ENCODE peak calls at places on chromosome 17, in four cellular contexts. One of them, this sample, is unnamed. For H3K27me3, the result is how much of the 10 kb centered on the place peaks cover.

GRCh38 chr17:72989074-72989610 is 103.3 kb downstream of the SLC39A11 start:
- DNase-seq in naive thymus-derived CD4-positive, alpha-beta T cell: no peak
- DNase-seq in K562: no peak
- DNase-seq in transverse colon: no peak
- DNase-seq in this sample: no peak

GRCh38 chr17:50892101-50892776 is 26.1 kb upstream of the TOB1 start:
- DNase-seq in naive thymus-derived CD4-positive, alpha-beta T cell: no peak
- DNase-seq in K562: peak
- DNase-seq in transverse colon: no peak
- DNase-seq in this sample: no peak

GRCh38 chr17:33674685-33675084 is 381.6 kb upstream of the ASIC2 start:
- DNase-seq in naive thymus-derived CD4-positive, alpha-beta T cell: peak
- DNase-seq in K562: peak
- DNase-seq in transverse colon: peak
- DNase-seq in this sample: no peak

GRCh38 chr17:73503560-73503959 is 140.7 kb downstream of the SDK2 start:
- DNase-seq in naive thymus-derived CD4-positive, alpha-beta T cell: no peak
- DNase-seq in K562: peak
- DNase-seq in transverse colon: no peak
- DNase-seq in this sample: no peak

GRCh38 chr17:54021418-54021817 is 198.7 kb downstream of the KIF2B start:
- DNase-seq in naive thymus-derived CD4-positive, alpha-beta T cell: no peak
- DNase-seq in K562: no peak
- DNase-seq in transverse colon: no peak
- DNase-seq in this sample: no peak

GRCh38 chr17:2905697-2906595 is 109.7 kb downstream of the RAP1GAP2 start:
- DNase-seq in naive thymus-derived CD4-positive, alpha-beta T cell: no peak
- DNase-seq in K562: no peak
- DNase-seq in transverse colon: no peak
- DNase-seq in this sample: no peak

GRCh38 chr17:17782425-17783120 is 54.2 kb downstream of the SREBF1 start:
- DNase-seq in naive thymus-derived CD4-positive, alpha-beta T cell: no peak
- DNase-seq in K562: peak
- DNase-seq in transverse colon: no peak
- DNase-seq in this sample: no peak

GRCh38 chr17:61157246-61157887 is 242.3 kb upstream of the TBX2 start:
- DNase-seq in naive thymus-derived CD4-positive, alpha-beta T cell: no peak
- DNase-seq in K562: no peak
- DNase-seq in transverse colon: no peak
- DNase-seq in this sample: no peak

GRCh38 chr17:79844869-79845600 is 5.8 kb upstream of the CBX4 start:
- DNase-seq in naive thymus-derived CD4-positive, alpha-beta T cell: no peak
- DNase-seq in K562: peak
- DNase-seq in transverse colon: peak
- DNase-seq in this sample: no peak

GRCh38 chr17:55533611-55534010 is 22.4 kb upstream of the SMIM36 start:
- DNase-seq in naive thymus-derived CD4-positive, alpha-beta T cell: no peak
- DNase-seq in K562: no peak
- DNase-seq in transverse colon: no peak
- DNase-seq in this sample: no peak

GRCh38 chr17:42422412-42422957 is 571 bp downstream of the CAVIN1 start:
- DNase-seq in naive thymus-derived CD4-positive, alpha-beta T cell: no peak
- DNase-seq in K562: peak
- DNase-seq in transverse colon: no peak
- DNase-seq in this sample: no peak

GRCh38 chr17:41329279-41329925 is 13.9 kb upstream of the KRTAP17-1 start:
- DNase-seq in naive thymus-derived CD4-positive, alpha-beta T cell: no peak
- DNase-seq in K562: peak
- DNase-seq in transverse colon: peak
- DNase-seq in this sample: no peak

GRCh38 chr17:57499648-57500049 is 243.3 kb downstream of the MSI2 start:
- DNase-seq in naive thymus-derived CD4-positive, alpha-beta T cell: no peak
- DNase-seq in K562: peak
- DNase-seq in transverse colon: no peak
- DNase-seq in this sample: no peak

GRCh38 chr17:14552311-14552710 is 251.4 kb downstream of the HS3ST3B1 start:
- DNase-seq in naive thymus-derived CD4-positive, alpha-beta T cell: no peak
- DNase-seq in K562: no peak
- DNase-seq in transverse colon: no peak
- DNase-seq in this sample: no peak

GRCh38 chr17:336110-337021 is 16.2 kb downstream of the RPH3AL start:
- DNase-seq in naive thymus-derived CD4-positive, alpha-beta T cell: peak
- DNase-seq in K562: no peak
- DNase-seq in transverse colon: peak
- DNase-seq in this sample: no peak

GRCh38 chr17:56083475-56083874 is 69.8 kb upstream of the ANKFN1 start:
- DNase-seq in naive thymus-derived CD4-positive, alpha-beta T cell: no peak
- DNase-seq in K562: no peak
- DNase-seq in transverse colon: no peak
- DNase-seq in this sample: no peak

GRCh38 chr17:40293363-40293762 is 5.7 kb downstream of the CDC6 start:
- DNase-seq in naive thymus-derived CD4-positive, alpha-beta T cell: no peak
- DNase-seq in K562: no peak
- DNase-seq in transverse colon: no peak
- DNase-seq in this sample: no peak

GRCh38 chr17:66301864-66302741 is at the start of gene PRKCA:
- DNase-seq in naive thymus-derived CD4-positive, alpha-beta T cell: peak
- DNase-seq in K562: peak
- DNase-seq in transverse colon: peak
- DNase-seq in this sample: no peak

GRCh38 chr17:2087597-2088211 is 32.8 kb downstream of the HIC1 start:
- DNase-seq in naive thymus-derived CD4-positive, alpha-beta T cell: no peak
- DNase-seq in K562: peak
- DNase-seq in transverse colon: peak
- DNase-seq in this sample: no peak

GRCh38 chr17:27473748-27474609 is 17.7 kb downstream of the KSR1 start:
- DNase-seq in naive thymus-derived CD4-positive, alpha-beta T cell: peak
- DNase-seq in K562: peak
- DNase-seq in transverse colon: no peak
- DNase-seq in this sample: no peak

GRCh38 chr17:16342979-16343378 is 10.3 kb downstream of the CENPV start:
- DNase-seq in naive thymus-derived CD4-positive, alpha-beta T cell: no peak
- DNase-seq in K562: no peak
- DNase-seq in transverse colon: no peak
- DNase-seq in this sample: no peak

GRCh38 chr17:4477286-4477791 is 21.3 kb upstream of the SPNS2 start:
- DNase-seq in naive thymus-derived CD4-positive, alpha-beta T cell: no peak
- DNase-seq in K562: no peak
- DNase-seq in transverse colon: no peak
- DNase-seq in this sample: no peak

GRCh38 chr17:12028611-12029010 is 7.9 kb downstream of the MAP2K4 start:
- DNase-seq in naive thymus-derived CD4-positive, alpha-beta T cell: no peak
- DNase-seq in K562: no peak
- DNase-seq in transverse colon: no peak
- DNase-seq in this sample: no peak

GRCh38 chr17:20916383-20916782 is 126.4 kb downstream of the USP22 start:
- DNase-seq in naive thymus-derived CD4-positive, alpha-beta T cell: no peak
- DNase-seq in K562: no peak
- DNase-seq in transverse colon: no peak
- DNase-seq in this sample: no peak

GRCh38 chr17:40548491-40548981 is 16.7 kb downstream of the CCR7 start:
- DNase-seq in naive thymus-derived CD4-positive, alpha-beta T cell: peak
- DNase-seq in K562: no peak
- DNase-seq in transverse colon: no peak
- DNase-seq in this sample: no peak

GRCh38 chr17:18246880-18247612 is 11.5 kb downstream of the FLII start:
- DNase-seq in naive thymus-derived CD4-positive, alpha-beta T cell: no peak
- DNase-seq in K562: peak
- DNase-seq in transverse colon: peak
- DNase-seq in this sample: no peak

GRCh38 chr17:5413682-5414081 is 5.8 kb downstream of the NUP88 start:
- DNase-seq in naive thymus-derived CD4-positive, alpha-beta T cell: no peak
- DNase-seq in K562: no peak
- DNase-seq in transverse colon: no peak
- DNase-seq in this sample: no peak

GRCh38 chr17:40319651-40320550 is 10.9 kb downstream of the RARA start:
- DNase-seq in naive thymus-derived CD4-positive, alpha-beta T cell: peak
- DNase-seq in K562: no peak
- DNase-seq in transverse colon: peak
- DNase-seq in this sample: no peak

GRCh38 chr17:37220609-37220953 is 155.2 kb upstream of the C17orf78 start:
- DNase-seq in naive thymus-derived CD4-positive, alpha-beta T cell: peak
- DNase-seq in K562: no peak
- DNase-seq in transverse colon: peak
- DNase-seq in this sample: no peak

GRCh38 chr17:81566461-81567126 is 14.4 kb upstream of the FAAP100 start:
- DNase-seq in naive thymus-derived CD4-positive, alpha-beta T cell: no peak
- DNase-seq in K562: no peak
- DNase-seq in transverse colon: peak
- DNase-seq in this sample: no peak

GRCh38 chr17:71409712-71410111 is 711.1 kb upstream of the SOX9 start:
- DNase-seq in naive thymus-derived CD4-positive, alpha-beta T cell: no peak
- DNase-seq in K562: no peak
- DNase-seq in transverse colon: no peak
- DNase-seq in this sample: no peak

GRCh38 chr17:77154187-77154586 is 13.4 kb downstream of the SEC14L1 start:
- DNase-seq in naive thymus-derived CD4-positive, alpha-beta T cell: no peak
- DNase-seq in K562: no peak
- DNase-seq in transverse colon: no peak
- DNase-seq in this sample: no peak

DNA sequence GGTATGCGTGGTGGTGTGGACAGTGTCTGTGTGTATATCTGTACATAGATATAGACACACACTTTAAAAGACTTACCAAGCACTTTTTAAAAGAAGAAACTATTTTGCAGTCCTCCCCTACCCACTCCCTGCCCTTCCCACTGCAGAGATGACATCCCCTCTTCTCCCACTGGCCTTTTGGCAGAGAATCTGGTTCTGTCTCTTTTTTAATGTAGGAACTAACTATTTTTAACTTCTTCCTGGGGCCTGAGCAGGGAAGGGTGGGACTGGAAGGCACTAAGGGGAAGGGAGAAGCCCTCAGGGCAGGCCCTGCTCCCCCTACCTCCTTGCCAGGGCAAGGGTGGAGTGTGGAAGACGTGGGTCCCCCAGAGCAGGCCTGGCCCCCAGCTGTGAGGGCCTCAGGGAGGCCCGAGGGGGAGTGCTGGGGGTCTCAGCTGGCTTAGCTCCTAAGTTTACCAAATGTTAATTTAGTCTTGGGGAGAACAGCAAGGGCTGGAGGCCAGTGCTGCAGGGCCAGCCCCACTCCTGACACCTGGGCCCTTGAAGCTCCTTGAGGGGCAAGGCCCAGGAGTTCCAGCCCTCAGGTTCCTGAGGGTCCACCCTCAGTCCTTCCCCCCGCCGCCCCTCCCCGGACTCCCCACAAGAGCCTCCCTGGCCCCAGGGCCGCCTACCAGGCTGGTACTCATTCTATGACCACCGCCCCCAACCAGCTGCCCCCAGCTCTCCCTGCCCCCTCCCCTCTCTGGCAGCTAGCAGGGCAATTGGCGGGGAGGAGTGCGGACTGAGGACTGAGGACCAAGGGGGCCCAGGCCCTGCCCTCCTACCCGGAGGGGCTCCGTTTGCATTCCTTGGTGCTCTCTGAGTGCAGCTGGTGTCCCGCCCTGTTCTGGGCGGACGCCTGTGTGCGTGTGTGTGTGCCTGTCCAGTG is 19.3 kb downstream of the UNC13D start:
- DNase-seq in naive thymus-derived CD4-positive, alpha-beta T cell: no peak
- DNase-seq in K562: no peak
- DNase-seq in transverse colon: no peak
- DNase-seq in this sample: peak
- H3K27ac ChIP-seq in naive thymus-derived CD4-positive, alpha-beta T cell: peak
- H3K27ac ChIP-seq in K562: peak
- H3K27ac ChIP-seq in transverse colon: no peak
- H3K27ac ChIP-seq in this sample: no peak

GRCh38 chr17:7712111-7712771 is 5.3 kb upstream of the DNAH2 start:
- DNase-seq in naive thymus-derived CD4-positive, alpha-beta T cell: no peak
- DNase-seq in K562: no peak
- DNase-seq in transverse colon: no peak
- DNase-seq in this sample: no peak
- H3K27me3 ChIP-seq in naive thymus-derived CD4-positive, alpha-beta T cell: under half
- H3K27me3 ChIP-seq in K562: under half
- H3K27me3 ChIP-seq in transverse colon: half or more
- H3K27me3 ChIP-seq in this sample: under half

GRCh38 chr17:68289936-68290267 is 1.0 kb downstream of the SLC16A6 start:
- DNase-seq in naive thymus-derived CD4-positive, alpha-beta T cell: no peak
- DNase-seq in K562: no peak
- DNase-seq in transverse colon: no peak
- DNase-seq in this sample: peak
- H3K27ac ChIP-seq in naive thymus-derived CD4-positive, alpha-beta T cell: peak
- H3K27ac ChIP-seq in K562: no peak
- H3K27ac ChIP-seq in transverse colon: no peak
- H3K27ac ChIP-seq in this sample: no peak

GRCh38 chr17:38605230-38605851 is 411 bp downstream of the SRCIN1 start:
- DNase-seq in naive thymus-derived CD4-positive, alpha-beta T cell: no peak
- DNase-seq in K562: peak
- DNase-seq in transverse colon: no peak
- DNase-seq in this sample: no peak

GRCh38 chr17:38608648-38609047 is 2.9 kb upstream of the SRCIN1 start:
- DNase-seq in naive thymus-derived CD4-positive, alpha-beta T cell: no peak
- DNase-seq in K562: no peak
- DNase-seq in transverse colon: peak
- DNase-seq in this sample: no peak

GRCh38 chr17:38605852-38606645 is at the start of gene SRCIN1:
- DNase-seq in naive thymus-derived CD4-positive, alpha-beta T cell: peak
- DNase-seq in K562: peak
- DNase-seq in transverse colon: peak
- DNase-seq in this sample: no peak

GRCh38 chr17:38604479-38605229 is 1.1 kb downstream of the SRCIN1 start:
- DNase-seq in naive thymus-derived CD4-positive, alpha-beta T cell: peak
- DNase-seq in K562: peak
- DNase-seq in transverse colon: no peak
- DNase-seq in this sample: no peak

GRCh38 chr17:38606646-38607611 is 1.2 kb upstream of the SRCIN1 start:
- DNase-seq in naive thymus-derived CD4-positive, alpha-beta T cell: no peak
- DNase-seq in K562: no peak
- DNase-seq in transverse colon: no peak
- DNase-seq in this sample: no peak
- H3K27me3 ChIP-seq in naive thymus-derived CD4-positive, alpha-beta T cell: under half
- H3K27me3 ChIP-seq in K562: under half
- H3K27me3 ChIP-seq in transverse colon: half or more
- H3K27me3 ChIP-seq in this sample: under half

DNA sequence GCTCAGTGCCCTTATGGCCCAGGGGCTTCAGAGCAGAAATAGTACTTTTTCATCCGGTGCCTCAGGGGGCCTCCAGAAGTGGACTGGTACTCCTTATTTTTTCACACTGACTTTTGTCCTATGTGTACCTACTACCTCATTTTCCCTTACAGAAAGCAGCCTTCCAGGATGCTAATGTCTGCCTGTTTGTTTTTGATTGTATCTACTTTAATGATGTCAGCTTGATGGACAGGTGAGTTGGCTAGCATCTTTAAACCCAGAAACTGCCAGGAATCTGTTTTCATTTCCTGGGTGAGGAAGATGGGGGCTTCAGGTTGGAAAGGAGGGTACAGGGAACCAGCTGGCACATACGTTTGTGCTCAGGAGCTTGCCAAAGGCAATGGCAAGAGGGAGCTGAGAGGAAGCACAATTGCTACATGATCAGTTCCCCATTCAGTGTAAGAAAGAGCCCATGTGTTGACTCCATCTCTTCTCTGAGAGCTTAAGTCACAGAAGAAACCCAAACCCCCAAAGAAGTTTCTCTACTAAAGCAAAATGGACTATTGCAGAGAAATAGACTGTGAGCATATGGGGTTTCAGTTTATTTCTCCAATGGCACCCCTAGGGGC is 16.2 kb downstream of the LIG3 start:
- DNase-seq in naive thymus-derived CD4-positive, alpha-beta T cell: no peak
- DNase-seq in K562: no peak
- DNase-seq in transverse colon: no peak
- DNase-seq in this sample: no peak
- H3K27ac ChIP-seq in naive thymus-derived CD4-positive, alpha-beta T cell: no peak
- H3K27ac ChIP-seq in K562: no peak
- H3K27ac ChIP-seq in transverse colon: peak
- H3K27ac ChIP-seq in this sample: peak

GRCh38 chr17:35616506-35616905 is 29.4 kb downstream of the AP2B1 start:
- DNase-seq in naive thymus-derived CD4-positive, alpha-beta T cell: no peak
- DNase-seq in K562: no peak
- DNase-seq in transverse colon: no peak
- DNase-seq in this sample: no peak
- H3K27me3 ChIP-seq in naive thymus-derived CD4-positive, alpha-beta T cell: under half
- H3K27me3 ChIP-seq in K562: under half
- H3K27me3 ChIP-seq in transverse colon: under half
- H3K27me3 ChIP-seq in this sample: under half